ENCODE peak calls at places on chromosomes 6 and 20, in four cellular contexts. F, L, E and S are unnamed samples.

GRCh38 chr6:145544031-145544430 is 191.3 kb downstream of the EPM2A start:
- DNase-seq in L (no peak), F (no peak), E (peak), S (no peak)

GRCh38 chr6:36073587-36073986 is 46.0 kb downstream of the MAPK14 start:
- DNase-seq in F (no peak), L (no peak), E (no peak), S (no peak)

GRCh38 chr20:59807909-59808728 is 125.3 kb downstream of the SYCP2 start:
- DNase-seq in F (peak), L (peak), E (no peak), S (no peak)

GRCh38 chr20:916125-916799 is at the start of gene ANGPT4:
- DNase-seq in L (no peak), E (no peak), F (no peak), S (no peak)

GRCh38 chr6:43725643-43726580 is 38.3 kb upstream of the MRPS18A start:
- DNase-seq in E (no peak), L (no peak), F (no peak), S (no peak)

GRCh38 chr6:33993653-33994052 is 152.2 kb downstream of the GRM4 start:
- DNase-seq in E (no peak), F (peak), L (no peak), S (no peak)

GRCh38 chr20:25226433-25227316 is 21.2 kb upstream of the PYGB start:
- DNase-seq in F (no peak), L (no peak), E (no peak), S (no peak)

GRCh38 chr6:134435814-134436280 is 117.9 kb upstream of the SGK1 start:
- DNase-seq in L (no peak), F (no peak), E (no peak), S (no peak)

GRCh38 chr6:6890400-6890858 is 217.3 kb upstream of the RREB1 start:
- DNase-seq in E (peak), F (no peak), L (no peak), S (no peak)

GRCh38 chr6:53067799-53068442 is 2.7 kb downstream of the FBXO9 start:
- DNase-seq in F (no peak), E (peak), L (no peak), S (no peak)

GRCh38 chr6:109706513-109706912 is 15.4 kb downstream of the FIG4 start:
- DNase-seq in E (no peak), F (no peak), L (no peak), S (no peak)

GRCh38 chr6:30682181-30683117 is 4.0 kb downstream of the PPP1R18 start:
- DNase-seq in L (peak), E (peak), F (peak), S (peak)

GRCh38 chr6:126232671-126233070 is 107.2 kb upstream of the CENPW start:
- DNase-seq in E (no peak), L (no peak), F (no peak), S (no peak)

GRCh38 chr20:11849270-11849920 is 68.3 kb upstream of the BTBD3 start:
- DNase-seq in L (no peak), E (peak), F (no peak), S (no peak)

GRCh38 chr6:82364087-82365010 is 732 bp downstream of the TPBG start:
- DNase-seq in E (peak), L (peak), F (peak), S (peak)

GRCh38 chr6:42502990-42503389 is 51.3 kb upstream of the TRERF1 start:
- DNase-seq in E (no peak), L (no peak), F (no peak), S (no peak)

GRCh38 chr6:135936606-135937005 is 85.1 kb downstream of the PDE7B start:
- DNase-seq in E (peak), L (no peak), F (no peak), S (no peak)

GRCh38 chr6:133033263-133033662 is 207.9 kb upstream of the EYA4 start:
- DNase-seq in F (no peak), L (no peak), E (no peak), S (no peak)

GRCh38 chr20:9660236-9660868 is 146.0 kb downstream of the LAMP5 start:
- DNase-seq in E (peak), L (no peak), F (no peak), S (no peak)

GRCh38 chr6:2216794-2217383 is 28.5 kb downstream of the GMDS start:
- DNase-seq in E (no peak), L (no peak), F (no peak), S (no peak)

GRCh38 chr20:53679597-53680309 is 86.1 kb upstream of the ZNF217 start:
- DNase-seq in E (no peak), L (no peak), F (no peak), S (no peak)

GRCh38 chr6:129501401-129502051 is 208.5 kb downstream of the ARHGAP18 start:
- DNase-seq in L (no peak), F (no peak), E (peak), S (peak)

GRCh38 chr20:40691566-40692239 is 2.7 kb upstream of the MAFB start:
- DNase-seq in L (no peak), E (no peak), F (no peak), S (no peak)

GRCh38 chr20:62473200-62473585 is 2.6 kb downstream of the GATA5 start:
- DNase-seq in E (no peak), L (no peak), F (no peak), S (no peak)
- H3K27ac ChIP-seq in E (peak), L (no peak), F (no peak), S (no peak)

DNA sequence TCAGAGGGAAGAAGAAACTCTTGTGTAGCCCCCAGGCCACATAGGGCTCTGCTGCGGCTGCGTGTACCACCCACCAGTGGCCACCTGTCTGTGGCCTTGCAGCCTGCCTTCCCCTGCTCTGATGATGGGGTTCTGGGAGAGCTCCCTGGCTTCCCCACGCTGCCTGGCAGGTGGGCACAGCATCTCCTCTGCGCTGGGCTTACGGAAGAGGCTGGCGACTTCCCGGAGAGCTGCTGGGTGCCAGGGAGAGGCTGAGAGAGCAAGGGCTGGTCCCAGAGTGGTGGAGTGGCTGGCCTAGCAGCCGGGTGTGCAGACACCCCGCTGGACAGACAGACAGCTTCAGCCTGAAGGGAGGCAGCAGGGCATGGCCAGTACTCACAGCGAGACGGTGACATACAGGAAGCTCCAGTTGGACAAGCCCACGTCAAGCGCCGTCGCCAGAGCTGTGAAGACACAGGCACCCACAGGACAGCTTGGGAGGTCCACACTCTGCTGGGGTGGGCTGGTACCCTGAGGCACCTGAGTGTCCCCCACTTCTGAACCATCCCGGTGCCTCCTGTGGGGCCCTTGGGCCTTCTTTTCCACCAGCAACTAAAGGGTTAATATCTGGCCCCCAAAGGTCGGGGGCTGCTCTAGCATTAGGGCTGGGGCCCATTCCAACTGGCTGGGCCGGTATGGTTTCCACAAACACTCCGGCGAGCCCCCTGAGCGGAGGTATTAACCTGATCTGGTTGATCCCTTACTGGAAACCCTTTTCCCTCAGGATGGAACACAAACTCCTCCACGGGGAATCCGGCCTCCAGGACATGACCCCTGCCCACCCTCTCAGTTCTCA is 48.1 kb upstream of the CDH22 start:
- DNase-seq in L (no peak), E (no peak), F (no peak), S (no peak)
- TF ChIP-seq CTCF in L (no peak), E (no peak), F (no peak), S (no peak)

GRCh38 chr6:3919849-3920248 is 70.7 kb downstream of the FAM50B start:
- DNase-seq in F (no peak), E (no peak), L (no peak), S (no peak)
- H3K27ac ChIP-seq in F (no peak), E (no peak), L (no peak), S (no peak)

GRCh38 chr6:150004783-150005717 is 20.3 kb downstream of the RAET1L start:
- DNase-seq in L (peak), F (peak), E (peak), S (peak)
- TF ChIP-seq CTCF in L (no peak), F (no peak), E (no peak), S (peak)

GRCh38 chr6:56863366-56863765 is 91.5 kb upstream of the BEND6 start:
- DNase-seq in F (no peak), E (peak), L (no peak), S (no peak)
- H3K27ac ChIP-seq in F (no peak), E (no peak), L (no peak), S (no peak)